ENCODE peak calls at places on chromosomes 6 and 20, in five cellular contexts. One of them, this sample, is unnamed.

GRCh38 chr6:5315883-5316282 is 54.6 kb downstream of the FARS2 start:
- DNase-seq in NCI-H1417: no peak
- DNase-seq in fibroblast of mammary gland: peak; percentile 59
- DNase-seq in frontal cortex: no peak
- DNase-seq in OCI-M1: no peak
- DNase-seq in this sample: no peak

GRCh38 chr6:33794910-33795615 is 6.1 kb upstream of the LEMD2 start:
- DNase-seq in NCI-H1417: peak; percentile 16
- DNase-seq in fibroblast of mammary gland: no peak
- DNase-seq in frontal cortex: no peak
- DNase-seq in OCI-M1: no peak
- DNase-seq in this sample: no peak

GRCh38 chr20:13995841-13996240 is 525 bp downstream of the MACROD2 start:
- DNase-seq in NCI-H1417: peak; percentile 84
- DNase-seq in fibroblast of mammary gland: no peak
- DNase-seq in frontal cortex: peak; percentile 38
- DNase-seq in OCI-M1: no peak
- DNase-seq in this sample: no peak

GRCh38 chr6:127457444-127458064 is 1.6 kb downstream of the KIAA0408 start:
- DNase-seq in NCI-H1417: no peak
- DNase-seq in fibroblast of mammary gland: peak; percentile 86
- DNase-seq in frontal cortex: no peak
- DNase-seq in OCI-M1: peak; percentile 96
- DNase-seq in this sample: no peak

GRCh38 chr6:3389390-3390167 is 67.3 kb downstream of the SLC22A23 start:
- DNase-seq in NCI-H1417: no peak
- DNase-seq in fibroblast of mammary gland: peak; percentile 94
- DNase-seq in frontal cortex: no peak
- DNase-seq in OCI-M1: no peak
- DNase-seq in this sample: no peak

GRCh38 chr6:10613077-10613476 is 81.3 kb downstream of the C6orf52 start:
- DNase-seq in NCI-H1417: no peak
- DNase-seq in fibroblast of mammary gland: no peak
- DNase-seq in frontal cortex: no peak
- DNase-seq in OCI-M1: no peak
- DNase-seq in this sample: no peak

GRCh38 chr20:23585808-23586734 is 17.8 kb upstream of the CST9L start:
- DNase-seq in NCI-H1417: no peak
- DNase-seq in fibroblast of mammary gland: no peak
- DNase-seq in frontal cortex: no peak
- DNase-seq in OCI-M1: no peak
- DNase-seq in this sample: peak; percentile 18

GRCh38 chr6:131924881-131925474 is 26.2 kb downstream of the CCN2 start:
- DNase-seq in NCI-H1417: peak; percentile 79
- DNase-seq in fibroblast of mammary gland: peak; percentile 67
- DNase-seq in frontal cortex: peak; percentile 53
- DNase-seq in OCI-M1: peak; percentile 76
- DNase-seq in this sample: no peak

GRCh38 chr6:132205946-132206345 is 195.3 kb downstream of the MOXD1 start:
- DNase-seq in NCI-H1417: no peak
- DNase-seq in fibroblast of mammary gland: no peak
- DNase-seq in frontal cortex: no peak
- DNase-seq in OCI-M1: no peak
- DNase-seq in this sample: no peak

GRCh38 chr6:37552267-37552666 is 52.6 kb upstream of the CCDC167 start:
- DNase-seq in NCI-H1417: no peak
- DNase-seq in fibroblast of mammary gland: no peak
- DNase-seq in frontal cortex: no peak
- DNase-seq in OCI-M1: no peak
- DNase-seq in this sample: no peak

GRCh38 chr6:107590378-107590777 is 100.5 kb downstream of the SOBP start:
- DNase-seq in NCI-H1417: no peak
- DNase-seq in fibroblast of mammary gland: no peak
- DNase-seq in frontal cortex: no peak
- DNase-seq in OCI-M1: no peak
- DNase-seq in this sample: no peak

GRCh38 chr6:14025160-14025559 is 92.4 kb upstream of the CD83 start:
- DNase-seq in NCI-H1417: no peak
- DNase-seq in fibroblast of mammary gland: no peak
- DNase-seq in frontal cortex: no peak
- DNase-seq in OCI-M1: peak; percentile 78
- DNase-seq in this sample: no peak

GRCh38 chr6:110944681-110945151 is 13.8 kb upstream of the GTF3C6 start:
- DNase-seq in NCI-H1417: no peak
- DNase-seq in fibroblast of mammary gland: peak; percentile 95
- DNase-seq in frontal cortex: peak; percentile 22
- DNase-seq in OCI-M1: peak; percentile 82
- DNase-seq in this sample: peak; percentile 78

GRCh38 chr20:10640897-10641296 is 32.9 kb downstream of the JAG1 start:
- DNase-seq in NCI-H1417: no peak
- DNase-seq in fibroblast of mammary gland: no peak
- DNase-seq in frontal cortex: no peak
- DNase-seq in OCI-M1: no peak
- DNase-seq in this sample: no peak

GRCh38 chr20:20370087-20370575 is 2.2 kb downstream of the INSM1 start:
- DNase-seq in NCI-H1417: peak; percentile 80
- DNase-seq in fibroblast of mammary gland: peak; percentile 4
- DNase-seq in frontal cortex: no peak
- DNase-seq in OCI-M1: no peak
- DNase-seq in this sample: no peak

GRCh38 chr6:13248053-13248452 is 80.3 kb downstream of the TBC1D7 start:
- DNase-seq in NCI-H1417: peak; percentile 61
- DNase-seq in fibroblast of mammary gland: no peak
- DNase-seq in frontal cortex: no peak
- DNase-seq in OCI-M1: no peak
- DNase-seq in this sample: no peak

GRCh38 chr6:110113989-110114388 is 65.5 kb downstream of the WASF1 start:
- DNase-seq in NCI-H1417: peak; percentile 16
- DNase-seq in fibroblast of mammary gland: no peak
- DNase-seq in frontal cortex: no peak
- DNase-seq in OCI-M1: no peak
- DNase-seq in this sample: no peak

GRCh38 chr6:13395272-13396237 is 67.2 kb upstream of the TBC1D7 start:
- DNase-seq in NCI-H1417: peak; percentile 12
- DNase-seq in fibroblast of mammary gland: peak; percentile 80
- DNase-seq in frontal cortex: no peak
- DNase-seq in OCI-M1: peak; percentile 99
- DNase-seq in this sample: no peak

GRCh38 chr6:148407372-148407771 is 64.7 kb downstream of the SASH1 start:
- DNase-seq in NCI-H1417: no peak
- DNase-seq in fibroblast of mammary gland: peak; percentile 99
- DNase-seq in frontal cortex: no peak
- DNase-seq in OCI-M1: no peak
- DNase-seq in this sample: no peak

GRCh38 chr6:68082086-68082485 is 553.0 kb upstream of the ADGRB3 start:
- DNase-seq in NCI-H1417: no peak
- DNase-seq in fibroblast of mammary gland: peak; percentile 23
- DNase-seq in frontal cortex: no peak
- DNase-seq in OCI-M1: peak; percentile 88
- DNase-seq in this sample: no peak

GRCh38 chr6:149230729-149231434 is 86.6 kb upstream of the TAB2 start:
- DNase-seq in NCI-H1417: no peak
- DNase-seq in fibroblast of mammary gland: no peak
- DNase-seq in frontal cortex: no peak
- DNase-seq in OCI-M1: no peak
- DNase-seq in this sample: no peak

GRCh38 chr6:25224237-25224636 is 54.9 kb upstream of the CARMIL1 start:
- DNase-seq in NCI-H1417: peak; percentile 12
- DNase-seq in fibroblast of mammary gland: no peak
- DNase-seq in frontal cortex: no peak
- DNase-seq in OCI-M1: no peak
- DNase-seq in this sample: no peak

GRCh38 chr6:122151768-122152167 is 247.7 kb upstream of the HSF2 start:
- DNase-seq in NCI-H1417: no peak
- DNase-seq in fibroblast of mammary gland: no peak
- DNase-seq in frontal cortex: no peak
- DNase-seq in OCI-M1: no peak
- DNase-seq in this sample: no peak

GRCh38 chr6:156556830-156557229 is 220.3 kb upstream of the ARID1B start:
- DNase-seq in NCI-H1417: no peak
- DNase-seq in fibroblast of mammary gland: no peak
- DNase-seq in frontal cortex: no peak
- DNase-seq in OCI-M1: no peak
- DNase-seq in this sample: no peak

GRCh38 chr6:66848244-66848953 is 1141.4 kb upstream of the EYS start:
- DNase-seq in NCI-H1417: no peak
- DNase-seq in fibroblast of mammary gland: no peak
- DNase-seq in frontal cortex: no peak
- DNase-seq in OCI-M1: no peak
- DNase-seq in this sample: no peak

GRCh38 chr6:10338151-10338550 is 76.7 kb downstream of the TFAP2A start:
- DNase-seq in NCI-H1417: no peak
- DNase-seq in fibroblast of mammary gland: no peak
- DNase-seq in frontal cortex: no peak
- DNase-seq in OCI-M1: no peak
- DNase-seq in this sample: no peak